ENCODE peak calls at places on chromosome 14, in nine cellular contexts. One of them, this sample, is unnamed.

GRCh38 chr14:64442300-64442988 is 22.9 kb upstream of the AKAP5 start:
- DNase-seq in heart right ventricle: no peak
- DNase-seq in stomach: no peak
- DNase-seq in left ventricle myocardium inferior: peak
- DNase-seq in fibroblast of mammary gland: no peak
- DNase-seq in fibroblast of pulmonary artery: no peak
- DNase-seq in OCI-LY7: no peak
- DNase-seq in thoracic aorta: no peak
- DNase-seq in kidney epithelial cell: no peak
- DNase-seq in this sample: peak

GRCh38 chr14:32883189-32883588 is 55.5 kb upstream of the NPAS3 start:
- DNase-seq in left ventricle myocardium inferior: no peak
- DNase-seq in fibroblast of mammary gland: no peak
- DNase-seq in kidney epithelial cell: no peak
- DNase-seq in thoracic aorta: no peak
- DNase-seq in heart right ventricle: no peak
- DNase-seq in stomach: no peak
- DNase-seq in OCI-LY7: no peak
- DNase-seq in fibroblast of pulmonary artery: no peak
- DNase-seq in this sample: no peak

GRCh38 chr14:56491299-56492285 is 88.0 kb upstream of the TMEM260 start:
- DNase-seq in fibroblast of mammary gland: peak
- DNase-seq in OCI-LY7: peak
- DNase-seq in fibroblast of pulmonary artery: peak
- DNase-seq in thoracic aorta: no peak
- DNase-seq in stomach: no peak
- DNase-seq in heart right ventricle: no peak
- DNase-seq in left ventricle myocardium inferior: no peak
- DNase-seq in kidney epithelial cell: peak
- DNase-seq in this sample: peak

GRCh38 chr14:69620211-69620611 is 8.8 kb downstream of the SUSD6 start:
- DNase-seq in left ventricle myocardium inferior: no peak
- DNase-seq in OCI-LY7: no peak
- DNase-seq in thoracic aorta: no peak
- DNase-seq in fibroblast of mammary gland: no peak
- DNase-seq in stomach: no peak
- DNase-seq in heart right ventricle: no peak
- DNase-seq in fibroblast of pulmonary artery: no peak
- DNase-seq in kidney epithelial cell: no peak
- DNase-seq in this sample: no peak

GRCh38 chr14:35747379-35747778 is 61.7 kb downstream of the RALGAPA1 start:
- DNase-seq in OCI-LY7: no peak
- DNase-seq in stomach: no peak
- DNase-seq in kidney epithelial cell: no peak
- DNase-seq in fibroblast of mammary gland: no peak
- DNase-seq in fibroblast of pulmonary artery: peak
- DNase-seq in thoracic aorta: no peak
- DNase-seq in left ventricle myocardium inferior: no peak
- DNase-seq in heart right ventricle: no peak
- DNase-seq in this sample: no peak

GRCh38 chr14:99037777-99038176 is 234.2 kb downstream of the BCL11B start:
- DNase-seq in stomach: peak
- DNase-seq in OCI-LY7: no peak
- DNase-seq in kidney epithelial cell: no peak
- DNase-seq in fibroblast of pulmonary artery: no peak
- DNase-seq in heart right ventricle: no peak
- DNase-seq in thoracic aorta: no peak
- DNase-seq in fibroblast of mammary gland: no peak
- DNase-seq in left ventricle myocardium inferior: no peak
- DNase-seq in this sample: no peak

GRCh38 chr14:91048256-91048655 is 12.2 kb downstream of the RPS6KA5 start:
- DNase-seq in fibroblast of pulmonary artery: no peak
- DNase-seq in left ventricle myocardium inferior: no peak
- DNase-seq in fibroblast of mammary gland: no peak
- DNase-seq in kidney epithelial cell: no peak
- DNase-seq in heart right ventricle: no peak
- DNase-seq in thoracic aorta: no peak
- DNase-seq in OCI-LY7: no peak
- DNase-seq in stomach: no peak
- DNase-seq in this sample: no peak

GRCh38 chr14:51636109-51636508 is 15.6 kb upstream of the FRMD6 start:
- DNase-seq in kidney epithelial cell: no peak
- DNase-seq in OCI-LY7: no peak
- DNase-seq in fibroblast of pulmonary artery: no peak
- DNase-seq in stomach: no peak
- DNase-seq in thoracic aorta: no peak
- DNase-seq in fibroblast of mammary gland: no peak
- DNase-seq in heart right ventricle: no peak
- DNase-seq in left ventricle myocardium inferior: no peak
- DNase-seq in this sample: no peak

GRCh38 chr14:98715054-98715453 is 556.9 kb downstream of the BCL11B start:
- DNase-seq in fibroblast of pulmonary artery: no peak
- DNase-seq in heart right ventricle: no peak
- DNase-seq in OCI-LY7: no peak
- DNase-seq in kidney epithelial cell: no peak
- DNase-seq in fibroblast of mammary gland: no peak
- DNase-seq in stomach: no peak
- DNase-seq in thoracic aorta: no peak
- DNase-seq in left ventricle myocardium inferior: no peak
- DNase-seq in this sample: no peak

GRCh38 chr14:21043387-21044105 is 1.4 kb downstream of the RNASE7 start:
- DNase-seq in OCI-LY7: no peak
- DNase-seq in thoracic aorta: no peak
- DNase-seq in kidney epithelial cell: no peak
- DNase-seq in heart right ventricle: no peak
- DNase-seq in left ventricle myocardium inferior: no peak
- DNase-seq in fibroblast of mammary gland: no peak
- DNase-seq in stomach: no peak
- DNase-seq in fibroblast of pulmonary artery: no peak
- DNase-seq in this sample: no peak

GRCh38 chr14:35052637-35053036 is 6.6 kb downstream of the FAM177A1 start:
- DNase-seq in OCI-LY7: no peak
- DNase-seq in kidney epithelial cell: no peak
- DNase-seq in thoracic aorta: no peak
- DNase-seq in stomach: no peak
- DNase-seq in fibroblast of mammary gland: no peak
- DNase-seq in heart right ventricle: no peak
- DNase-seq in left ventricle myocardium inferior: no peak
- DNase-seq in fibroblast of pulmonary artery: no peak
- DNase-seq in this sample: no peak

GRCh38 chr14:62691613-62692489 is 353.4 kb downstream of the KCNH5 start:
- DNase-seq in stomach: peak
- DNase-seq in heart right ventricle: no peak
- DNase-seq in left ventricle myocardium inferior: no peak
- DNase-seq in fibroblast of mammary gland: peak
- DNase-seq in kidney epithelial cell: peak
- DNase-seq in OCI-LY7: no peak
- DNase-seq in fibroblast of pulmonary artery: peak
- DNase-seq in thoracic aorta: no peak
- DNase-seq in this sample: no peak

GRCh38 chr14:34750670-34751069 is 36.3 kb upstream of the CFL2 start:
- DNase-seq in heart right ventricle: no peak
- DNase-seq in stomach: no peak
- DNase-seq in OCI-LY7: no peak
- DNase-seq in fibroblast of mammary gland: peak
- DNase-seq in left ventricle myocardium inferior: no peak
- DNase-seq in fibroblast of pulmonary artery: peak
- DNase-seq in thoracic aorta: no peak
- DNase-seq in kidney epithelial cell: peak
- DNase-seq in this sample: no peak

GRCh38 chr14:79293482-79293881 is 917.8 kb downstream of the DIO2 start:
- DNase-seq in fibroblast of mammary gland: no peak
- DNase-seq in thoracic aorta: no peak
- DNase-seq in stomach: no peak
- DNase-seq in kidney epithelial cell: no peak
- DNase-seq in heart right ventricle: no peak
- DNase-seq in fibroblast of pulmonary artery: no peak
- DNase-seq in OCI-LY7: no peak
- DNase-seq in left ventricle myocardium inferior: no peak
- DNase-seq in this sample: no peak
- H3K4me3 ChIP-seq in fibroblast of mammary gland: no peak
- H3K4me3 ChIP-seq in thoracic aorta: no peak
- H3K4me3 ChIP-seq in stomach: no peak
- H3K4me3 ChIP-seq in kidney epithelial cell: no peak
- H3K4me3 ChIP-seq in heart right ventricle: no peak
- H3K4me3 ChIP-seq in fibroblast of pulmonary artery: peak
- H3K4me3 ChIP-seq in OCI-LY7: no peak
- H3K4me3 ChIP-seq in left ventricle myocardium inferior: no peak
- H3K4me3 ChIP-seq in this sample: no peak

GRCh38 chr14:88233915-88234314 is 89.2 kb downstream of the KCNK10 start:
- DNase-seq in heart right ventricle: no peak
- DNase-seq in kidney epithelial cell: no peak
- DNase-seq in thoracic aorta: no peak
- DNase-seq in left ventricle myocardium inferior: no peak
- DNase-seq in OCI-LY7: peak
- DNase-seq in fibroblast of mammary gland: peak
- DNase-seq in fibroblast of pulmonary artery: peak
- DNase-seq in stomach: no peak
- DNase-seq in this sample: peak
- TF ChIP-seq CTCF in heart right ventricle: no peak
- TF ChIP-seq CTCF in kidney epithelial cell: peak
- TF ChIP-seq CTCF in thoracic aorta: no peak
- TF ChIP-seq CTCF in left ventricle myocardium inferior: no peak
- TF ChIP-seq CTCF in OCI-LY7: peak
- TF ChIP-seq CTCF in fibroblast of mammary gland: peak
- TF ChIP-seq CTCF in fibroblast of pulmonary artery: peak
- TF ChIP-seq CTCF in stomach: no peak
- TF ChIP-seq CTCF in this sample: no peak

DNA sequence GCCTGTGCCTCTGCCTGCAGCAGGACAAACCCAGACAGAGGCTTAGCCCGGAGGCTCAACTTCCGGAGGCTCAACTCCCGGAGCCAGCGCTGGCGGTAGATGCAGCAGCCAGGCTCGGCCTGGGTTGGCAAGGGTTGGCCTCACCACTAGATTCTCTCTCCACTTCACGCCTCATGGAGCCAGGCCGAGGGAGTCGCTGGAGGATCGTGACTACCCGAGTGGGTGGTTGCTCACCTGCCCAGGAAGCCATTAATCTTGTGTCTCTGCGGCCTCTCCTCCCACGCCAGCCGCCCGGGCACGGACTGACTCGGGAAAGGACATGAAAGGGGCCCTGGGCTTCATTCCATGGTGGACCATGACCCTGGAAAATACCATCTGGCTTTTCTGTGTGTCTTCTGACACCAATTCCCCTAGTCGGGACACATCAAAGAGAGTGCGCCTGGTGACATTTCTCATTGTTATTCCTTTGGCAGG is 20.8 kb downstream of the ESRRB start:
- DNase-seq in heart right ventricle: no peak
- DNase-seq in fibroblast of mammary gland: no peak
- DNase-seq in stomach: no peak
- DNase-seq in fibroblast of pulmonary artery: no peak
- DNase-seq in kidney epithelial cell: peak
- DNase-seq in thoracic aorta: no peak
- DNase-seq in OCI-LY7: no peak
- DNase-seq in left ventricle myocardium inferior: no peak
- DNase-seq in this sample: no peak
- H3K4me3 ChIP-seq in heart right ventricle: no peak
- H3K4me3 ChIP-seq in fibroblast of mammary gland: no peak
- H3K4me3 ChIP-seq in stomach: no peak
- H3K4me3 ChIP-seq in fibroblast of pulmonary artery: no peak
- H3K4me3 ChIP-seq in kidney epithelial cell: no peak
- H3K4me3 ChIP-seq in thoracic aorta: no peak
- H3K4me3 ChIP-seq in OCI-LY7: no peak
- H3K4me3 ChIP-seq in left ventricle myocardium inferior: no peak
- H3K4me3 ChIP-seq in this sample: no peak

GRCh38 chr14:74675219-74675618 is 37.7 kb downstream of the AREL1 start:
- DNase-seq in fibroblast of pulmonary artery: no peak
- DNase-seq in kidney epithelial cell: no peak
- DNase-seq in stomach: no peak
- DNase-seq in OCI-LY7: no peak
- DNase-seq in fibroblast of mammary gland: peak
- DNase-seq in thoracic aorta: no peak
- DNase-seq in heart right ventricle: no peak
- DNase-seq in left ventricle myocardium inferior: no peak
- DNase-seq in this sample: no peak

GRCh38 chr14:74669846-74670245 is 43.0 kb downstream of the AREL1 start:
- DNase-seq in thoracic aorta: no peak
- DNase-seq in left ventricle myocardium inferior: no peak
- DNase-seq in heart right ventricle: no peak
- DNase-seq in kidney epithelial cell: no peak
- DNase-seq in fibroblast of mammary gland: no peak
- DNase-seq in OCI-LY7: no peak
- DNase-seq in fibroblast of pulmonary artery: no peak
- DNase-seq in stomach: no peak
- DNase-seq in this sample: no peak

GRCh38 chr14:74670726-74671125 is 42.2 kb downstream of the AREL1 start:
- DNase-seq in stomach: no peak
- DNase-seq in left ventricle myocardium inferior: no peak
- DNase-seq in thoracic aorta: no peak
- DNase-seq in heart right ventricle: no peak
- DNase-seq in OCI-LY7: no peak
- DNase-seq in fibroblast of pulmonary artery: peak
- DNase-seq in kidney epithelial cell: no peak
- DNase-seq in fibroblast of mammary gland: peak
- DNase-seq in this sample: no peak

GRCh38 chr14:74671789-74672188 is 41.1 kb downstream of the AREL1 start:
- DNase-seq in fibroblast of pulmonary artery: peak
- DNase-seq in thoracic aorta: no peak
- DNase-seq in fibroblast of mammary gland: peak
- DNase-seq in kidney epithelial cell: no peak
- DNase-seq in left ventricle myocardium inferior: no peak
- DNase-seq in stomach: no peak
- DNase-seq in heart right ventricle: no peak
- DNase-seq in OCI-LY7: no peak
- DNase-seq in this sample: no peak

DNA sequence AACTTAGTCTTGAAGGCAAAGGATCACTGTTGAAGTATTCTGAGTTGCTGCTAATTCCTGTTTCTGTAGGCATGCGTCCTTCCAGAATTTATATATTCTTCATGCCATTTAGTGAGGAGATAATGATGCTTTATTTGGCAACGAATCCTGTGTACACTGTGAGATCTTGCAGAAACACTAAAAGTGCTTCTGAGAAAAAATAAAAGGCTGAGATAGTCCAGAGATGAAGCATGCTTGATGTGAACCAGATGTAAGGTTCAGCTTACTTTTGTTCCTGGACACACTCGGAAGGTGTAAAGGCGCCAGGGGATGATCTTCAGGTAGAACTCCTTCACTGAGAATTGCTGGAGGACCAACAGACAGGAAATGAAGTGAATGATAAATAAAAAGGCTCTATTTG is 39.1 kb downstream of the AREL1 start:
- DNase-seq in kidney epithelial cell: no peak
- DNase-seq in fibroblast of pulmonary artery: no peak
- DNase-seq in stomach: no peak
- DNase-seq in thoracic aorta: no peak
- DNase-seq in fibroblast of mammary gland: no peak
- DNase-seq in OCI-LY7: no peak
- DNase-seq in left ventricle myocardium inferior: no peak
- DNase-seq in heart right ventricle: no peak
- DNase-seq in this sample: no peak
- TF ChIP-seq CTCF in kidney epithelial cell: no peak
- TF ChIP-seq CTCF in fibroblast of pulmonary artery: no peak
- TF ChIP-seq CTCF in stomach: no peak
- TF ChIP-seq CTCF in thoracic aorta: no peak
- TF ChIP-seq CTCF in fibroblast of mammary gland: no peak
- TF ChIP-seq CTCF in OCI-LY7: no peak
- TF ChIP-seq CTCF in left ventricle myocardium inferior: no peak
- TF ChIP-seq CTCF in heart right ventricle: no peak
- TF ChIP-seq CTCF in this sample: no peak

This sample was measured in testis.